ENCODE peak calls at places on chromosomes 1 and 21, in five cellular contexts. Y is H1, R is stomach, H is suprapubic skin, N is esophagus muscularis mucosa. F is an unnamed sample.
A peak's percentile ranks its signal among the peaks of the same experiment; 100 is the strongest.

GRCh38 chr1:239186487-239186886 is 199.9 kb upstream of the CHRM3 start:
- DNase-seq in Y (no peak), R (no peak), H (no peak), N (no peak), F (no peak)

GRCh38 chr1:32920833-32921232 is 19.6 kb upstream of the TMEM54 start:
- DNase-seq in Y (no peak), R (peak; percentile 25), H (no peak), N (no peak), F (no peak)

GRCh38 chr1:202858306-202858705 is 30.6 kb downstream of the RABIF start:
- DNase-seq in Y (no peak), R (peak; percentile 30), H (no peak), N (no peak), F (no peak)

GRCh38 chr1:165907256-165907857 is 79.9 kb downstream of the UCK2 start:
- DNase-seq in Y (no peak), R (peak; percentile 11), H (no peak), N (no peak), F (no peak)

GRCh38 chr1:16095447-16095846 is 22.0 kb upstream of the FAM131C start:
- DNase-seq in Y (no peak), R (no peak), H (no peak), N (no peak), F (no peak)

GRCh38 chr1:86504895-86505625 is 36.3 kb downstream of the CLCA1 start:
- DNase-seq in Y (no peak), R (no peak), H (no peak), N (no peak), F (no peak)

GRCh38 chr1:70353641-70354331 is 736 bp downstream of the ANKRD13C start:
- DNase-seq in Y (no peak), R (no peak), H (peak; percentile 83), N (peak; percentile 91), F (peak; percentile 49)

GRCh38 chr1:108816049-108816882 is 40.6 kb downstream of the AKNAD1 start:
- DNase-seq in Y (no peak), R (peak; percentile 45), H (peak; percentile 87), N (no peak), F (peak; percentile 40)

GRCh38 chr1:30372792-30373433 is 350.5 kb downstream of the MATN1 start:
- DNase-seq in Y (peak; percentile 33), R (peak; percentile 24), H (no peak), N (peak; percentile 64), F (no peak)

GRCh38 chr1:89356658-89357400 is 7.0 kb upstream of the GBP6 start:
- DNase-seq in Y (no peak), R (no peak), H (no peak), N (no peak), F (no peak)

GRCh38 chr21:35559128-35559831 is 501.0 kb downstream of the SETD4 start:
- DNase-seq in Y (no peak), R (no peak), H (no peak), N (no peak), F (no peak)

GRCh38 chr1:235075121-235075954 is 53.3 kb downstream of the TOMM20 start:
- DNase-seq in Y (no peak), R (peak; percentile 78), H (no peak), N (no peak), F (no peak)

GRCh38 chr1:111605553-111605952 is 14.0 kb upstream of the RAP1A start:
- DNase-seq in Y (no peak), R (no peak), H (peak; percentile 81), N (no peak), F (no peak)

GRCh38 chr1:8368956-8369639 is 51.2 kb downstream of the SLC45A1 start:
- DNase-seq in Y (no peak), R (no peak), H (no peak), N (no peak), F (no peak)

GRCh38 chr1:8371372-8371991 is 53.6 kb downstream of the SLC45A1 start:
- DNase-seq in Y (no peak), R (no peak), H (no peak), N (no peak), F (peak; percentile 36)

GRCh38 chr1:8373547-8374270 is 55.8 kb downstream of the SLC45A1 start:
- DNase-seq in Y (no peak), R (peak; percentile 71), H (no peak), N (peak; percentile 95), F (peak; percentile 81)

GRCh38 chr1:8370046-8370881 is 52.4 kb downstream of the SLC45A1 start:
- DNase-seq in Y (no peak), R (no peak), H (no peak), N (no peak), F (no peak)

GRCh38 chr1:8370928-8371327 is 53.0 kb downstream of the SLC45A1 start:
- DNase-seq in Y (no peak), R (no peak), H (no peak), N (no peak), F (no peak)
- TF ChIP-seq POLR2AphosphoS5 in Y (no peak), R (no peak), H (no peak), N (peak; percentile 70), F (no peak)

GRCh38 chr21:38256599-38257302 is at the start of gene KCNJ15:
- DNase-seq in Y (no peak), R (no peak), H (no peak), N (no peak), F (no peak)

GRCh38 chr21:38259665-38260064 is 2.9 kb downstream of the KCNJ15 start:
- DNase-seq in Y (no peak), R (no peak), H (no peak), N (no peak), F (no peak)

GRCh38 chr21:38261851-38262250 is 5.1 kb downstream of the KCNJ15 start:
- DNase-seq in Y (no peak), R (no peak), H (no peak), N (no peak), F (no peak)

GRCh38 chr21:38260426-38260825 is 3.6 kb downstream of the KCNJ15 start:
- DNase-seq in Y (no peak), R (no peak), H (no peak), N (no peak), F (no peak)

DNA sequence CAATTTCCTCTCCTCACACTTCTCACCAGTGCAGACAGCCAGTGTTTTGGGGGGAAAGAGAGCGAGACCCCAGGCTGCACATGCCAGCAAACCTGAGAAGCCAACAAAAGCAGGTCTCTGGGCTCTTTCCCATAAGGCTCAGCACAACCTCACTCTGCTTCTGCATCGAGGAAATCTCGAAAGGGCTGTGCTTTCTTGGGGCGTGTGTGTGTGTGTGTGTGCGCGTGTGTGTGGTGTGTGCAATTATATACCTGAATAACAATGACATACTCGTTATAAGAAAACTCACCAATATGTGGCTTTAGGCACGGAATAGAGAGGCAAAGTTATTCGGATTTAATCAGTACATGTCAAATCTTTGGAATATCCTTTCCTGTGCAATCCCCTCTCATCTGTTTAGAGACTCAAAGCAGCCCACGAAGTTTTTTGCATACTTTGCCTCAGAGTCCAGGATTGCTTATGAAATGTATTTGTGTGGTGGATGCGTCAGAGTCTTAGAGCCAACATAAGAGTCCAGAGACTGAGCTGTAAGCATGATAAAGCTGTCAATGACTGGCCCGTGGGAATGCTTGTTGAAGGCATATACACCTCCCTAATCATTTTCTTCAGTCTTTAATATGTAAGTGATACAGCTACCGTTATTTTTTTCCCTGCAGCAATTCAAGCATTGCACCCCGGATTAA is 2.2 kb downstream of the KCNJ15 start:
- DNase-seq in Y (no peak), R (no peak), H (no peak), N (no peak), F (no peak)
- TF ChIP-seq EP300 in Y (no peak), R (no peak), H (no peak), N (no peak), F (no peak)

DNA sequence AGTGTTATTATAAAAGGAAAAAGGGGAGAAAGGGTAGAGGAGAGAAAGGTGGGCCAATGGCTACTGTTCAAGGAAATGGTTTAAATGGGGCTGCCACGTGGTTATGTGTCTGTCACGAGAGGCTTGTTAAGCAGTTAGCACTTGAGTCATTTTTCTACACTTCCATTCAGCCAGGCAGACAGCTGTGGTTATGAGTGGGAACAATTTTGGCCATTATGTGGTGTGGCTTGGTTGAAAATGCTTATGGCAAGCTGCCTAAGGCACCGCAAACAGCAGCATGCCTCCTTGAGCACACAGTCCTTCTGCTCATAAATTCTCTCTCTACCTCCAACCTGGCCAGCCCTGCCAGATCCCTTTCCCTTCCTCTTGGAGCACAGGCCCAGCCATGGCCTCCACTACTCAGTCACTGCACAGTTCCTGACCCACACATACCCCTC is 3.2 kb upstream of the SRM start:
- DNase-seq in Y (no peak), R (no peak), H (peak; percentile 43), N (no peak), F (no peak)
- TF ChIP-seq POLR2AphosphoS5 in Y (no peak), R (no peak), H (no peak), N (no peak), F (no peak)

GRCh38 chr1:208820600-208821232 is 576.5 kb upstream of the PLXNA2 start:
- DNase-seq in Y (no peak), R (no peak), H (no peak), N (no peak), F (no peak)
- TF ChIP-seq EP300 in Y (no peak), R (no peak), H (no peak), N (no peak), F (no peak)

DNA sequence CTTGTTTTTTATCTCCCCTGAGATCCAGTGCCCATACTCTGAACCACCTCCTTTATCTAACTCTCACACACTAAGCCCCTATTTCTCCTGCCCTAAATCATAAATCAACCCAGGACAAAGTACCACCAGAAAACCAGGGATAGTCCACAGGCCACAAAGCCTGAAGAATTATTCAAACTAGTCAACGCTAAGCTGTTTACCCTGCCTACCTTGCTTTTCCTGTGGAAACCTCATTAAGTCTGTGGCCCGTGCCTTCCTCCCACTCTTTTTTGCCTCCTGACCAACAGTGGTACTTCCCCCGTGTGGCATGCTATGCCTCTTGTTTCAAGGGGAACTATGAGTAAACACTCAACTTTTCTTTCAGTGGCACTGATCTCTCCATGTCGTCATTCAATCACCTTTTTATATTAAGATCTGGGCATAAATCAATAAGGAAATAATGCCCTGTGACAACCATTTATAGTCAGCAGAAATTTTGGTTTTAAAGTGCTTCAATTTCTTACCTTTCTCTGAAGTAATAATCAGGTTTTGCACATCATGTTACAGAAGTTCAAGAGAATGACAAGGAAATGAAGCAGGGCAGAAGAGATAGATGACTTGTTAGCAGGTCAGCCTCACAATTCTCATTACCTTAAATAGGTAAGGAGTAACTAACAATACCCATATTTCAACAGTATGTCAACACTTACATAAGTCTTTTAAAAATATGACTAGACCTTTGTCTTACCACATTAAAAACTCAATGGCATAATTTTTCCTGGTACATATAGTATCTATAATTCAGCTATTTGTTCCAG is 32.1 kb downstream of the EYA3 start:
- DNase-seq in Y (no peak), R (no peak), H (no peak), N (no peak), F (peak; percentile 78)
- TF ChIP-seq POLR2AphosphoS5 in Y (no peak), R (no peak), H (peak; percentile 15), N (no peak), F (peak; percentile 28)

GRCh38 chr21:44017601-44018000 is 5.5 kb downstream of the TRAPPC10 start:
- DNase-seq in Y (no peak), R (no peak), H (no peak), N (no peak), F (no peak)
- TF ChIP-seq EP300 in Y (no peak), R (no peak), H (no peak), N (no peak), F (no peak)

GRCh38 chr1:245948786-245949185 is 558.3 kb downstream of the SMYD3 start:
- DNase-seq in Y (no peak), R (no peak), H (no peak), N (no peak), F (no peak)

GRCh38 chr1:245952383-245952989 is 554.6 kb downstream of the SMYD3 start:
- DNase-seq in Y (no peak), R (no peak), H (no peak), N (no peak), F (no peak)

GRCh38 chr1:245942861-245943260 is 564.2 kb downstream of the SMYD3 start:
- DNase-seq in Y (no peak), R (no peak), H (no peak), N (no peak), F (no peak)

GRCh38 chr1:245946905-245947304 is 560.2 kb downstream of the SMYD3 start:
- DNase-seq in Y (no peak), R (no peak), H (no peak), N (no peak), F (no peak)
- TF ChIP-seq POLR2AphosphoS5 in Y (no peak), R (no peak), H (no peak), N (peak; percentile 49), F (no peak)

F was measured in upper lobe of left lung.